ENCODE peak calls at places on chromosomes 1 and 21, in five cellular contexts. O, U, T, X and J are unnamed samples.

GRCh38 chr1:107648071-107648470 is 316.9 kb downstream of the VAV3 start:
- DNase-seq in O (no peak), U (no peak), T (no peak), X (no peak), J (no peak)

GRCh38 chr1:203702130-203702577 is 62.8 kb upstream of the LAX1 start:
- DNase-seq in O (peak), U (peak), T (peak), X (peak), J (no peak)

GRCh38 chr1:245465666-245466065 is 310.9 kb downstream of the KIF26B start:
- DNase-seq in O (no peak), U (no peak), T (no peak), X (no peak), J (no peak)

GRCh38 chr21:28018741-28019669 is 973.7 kb downstream of the LTN1 start:
- DNase-seq in O (no peak), U (no peak), T (peak), X (no peak), J (no peak)

GRCh38 chr1:51697160-51697559 is 80.3 kb downstream of the OSBPL9 start:
- DNase-seq in O (no peak), U (no peak), T (no peak), X (no peak), J (no peak)

GRCh38 chr1:29227511-29227910 is 3.2 kb downstream of the MECR start:
- DNase-seq in O (no peak), U (no peak), T (no peak), X (no peak), J (no peak)

GRCh38 chr1:247013391-247013790 is 5.5 kb upstream of the ZNF695 start:
- DNase-seq in O (no peak), U (no peak), T (no peak), X (no peak), J (no peak)

GRCh38 chr1:227948493-227949260 is 945 bp upstream of the WNT9A start:
- DNase-seq in O (no peak), U (no peak), T (no peak), X (peak), J (peak)

GRCh38 chr1:87706779-87707228 is 378.1 kb downstream of the LMO4 start:
- DNase-seq in O (no peak), U (no peak), T (no peak), X (no peak), J (no peak)

GRCh38 chr21:17711896-17712295 is 99.2 kb upstream of the BTG3 start:
- DNase-seq in O (no peak), U (no peak), T (no peak), X (no peak), J (no peak)

GRCh38 chr1:237562247-237562823 is 328.4 kb downstream of the ZP4 start:
- DNase-seq in O (no peak), U (no peak), T (peak), X (no peak), J (no peak)

GRCh38 chr1:183600136-183600535 is 9.9 kb upstream of the NCF2 start:
- DNase-seq in O (no peak), U (no peak), T (no peak), X (no peak), J (no peak)

GRCh38 chr1:217528271-217528670 is 102.6 kb downstream of the GPATCH2 start:
- DNase-seq in O (no peak), U (no peak), T (no peak), X (no peak), J (no peak)

GRCh38 chr1:112719706-112720105 is 4.6 kb upstream of the PPM1J start:
- DNase-seq in O (no peak), U (no peak), T (no peak), X (no peak), J (peak)

GRCh38 chr1:112721966-112722524 is 6.9 kb upstream of the PPM1J start:
- DNase-seq in O (no peak), U (no peak), T (no peak), X (no peak), J (no peak)

GRCh38 chr1:112716133-112716720 is 1.1 kb upstream of the PPM1J start:
- DNase-seq in O (peak), U (peak), T (peak), X (peak), J (peak)

GRCh38 chr1:112717263-112717662 is 2.1 kb upstream of the PPM1J start:
- DNase-seq in O (no peak), U (no peak), T (no peak), X (no peak), J (no peak)

DNA sequence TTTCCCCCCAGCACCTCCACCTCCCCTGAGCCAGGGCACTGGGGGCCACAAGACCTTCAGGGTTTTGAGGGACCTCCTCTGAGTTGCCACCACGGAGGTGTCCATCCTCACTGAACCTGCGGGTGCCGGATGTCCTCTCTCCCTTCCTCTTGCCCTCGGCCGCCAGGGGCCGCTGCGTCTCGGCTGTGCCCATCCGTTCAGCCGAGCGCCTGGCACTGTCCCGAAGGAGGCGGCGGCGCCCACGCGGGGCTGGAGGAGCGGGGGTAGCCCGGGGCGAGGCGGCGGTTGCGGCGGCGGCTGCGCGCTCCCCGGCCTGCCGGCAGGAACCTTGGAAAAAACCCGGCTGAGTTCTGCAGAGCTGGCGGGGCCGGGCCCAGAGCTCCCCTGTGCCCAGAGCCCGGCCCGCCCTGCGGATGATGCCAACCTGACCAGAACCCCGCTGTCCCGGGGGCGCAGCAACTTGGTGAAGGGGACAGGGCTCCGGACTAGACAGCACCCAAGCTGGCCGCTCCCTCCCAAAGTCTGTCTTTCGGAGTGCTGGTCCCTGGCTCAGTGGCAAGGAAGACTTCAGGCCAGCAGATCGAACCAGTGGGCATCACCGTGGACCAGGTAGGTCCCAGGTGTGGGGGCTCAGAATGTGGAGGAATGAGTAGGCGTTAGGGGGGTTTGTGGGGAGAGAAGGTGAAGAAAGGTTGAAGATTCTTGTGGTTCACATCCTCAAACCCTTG is 3.7 kb upstream of the PPM1J start:
- DNase-seq in O (peak), U (peak), T (peak), X (peak), J (no peak)
- H3K4me3 ChIP-seq in O (no peak), U (no peak), T (no peak), X (peak), J (peak)

GRCh38 chr1:59149435-59149834 is 147.5 kb upstream of the FGGY start:
- DNase-seq in O (no peak), U (no peak), T (no peak), X (no peak), J (no peak)

GRCh38 chr1:59146056-59146455 is 150.8 kb upstream of the FGGY start:
- DNase-seq in O (no peak), U (no peak), T (no peak), X (no peak), J (no peak)

GRCh38 chr1:59143824-59144223 is 153.1 kb upstream of the FGGY start:
- DNase-seq in O (no peak), U (no peak), T (peak), X (no peak), J (no peak)

GRCh38 chr1:59144959-59145358 is 151.9 kb upstream of the FGGY start:
- DNase-seq in O (no peak), U (no peak), T (no peak), X (no peak), J (no peak)

GRCh38 chr1:59146651-59147358 is 150.1 kb upstream of the FGGY start:
- DNase-seq in O (peak), U (peak), T (peak), X (peak), J (peak)
- H3K4me3 ChIP-seq in O (peak), U (peak), T (peak), X (peak), J (peak)

GRCh38 chr21:26570203-26570602 is 2.9 kb downstream of the CYYR1 start:
- DNase-seq in O (peak), U (no peak), T (no peak), X (no peak), J (no peak)
- H3K4me3 ChIP-seq in O (no peak), U (no peak), T (no peak), X (no peak), J (no peak)

GRCh38 chr1:156847591-156848460 is 11.1 kb downstream of the INSRR start:
- DNase-seq in O (no peak), U (no peak), T (no peak), X (no peak), J (no peak)
- H3K4me3 ChIP-seq in O (no peak), U (peak), T (no peak), X (no peak), J (no peak)

DNA sequence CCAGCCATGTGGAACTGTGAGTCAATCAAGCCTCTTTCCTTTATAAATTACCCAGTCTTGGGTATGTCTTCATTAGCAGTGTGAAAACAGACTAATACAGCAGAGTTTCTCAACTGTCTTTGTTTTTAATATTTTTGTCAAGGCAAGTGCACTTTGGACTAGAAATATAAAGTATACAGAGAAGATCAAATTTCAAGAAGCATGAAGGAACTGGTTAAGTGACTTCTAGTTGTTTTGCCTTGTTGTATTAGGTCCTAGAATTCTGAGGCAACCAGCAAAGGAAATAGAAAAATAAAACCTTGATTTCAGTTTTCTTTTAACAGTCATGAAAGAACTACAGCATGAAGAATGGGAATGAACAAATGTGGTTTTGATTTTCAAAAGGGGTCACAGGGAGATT is 131.1 kb upstream of the PTGFR start:
- DNase-seq in O (no peak), U (no peak), T (no peak), X (no peak), J (no peak)
- H3K4me3 ChIP-seq in O (no peak), U (no peak), T (no peak), X (no peak), J (no peak)

GRCh38 chr1:52727956-52728656 is 1.9 kb downstream of the ZYG11B start:
- DNase-seq in O (no peak), U (no peak), T (no peak), X (no peak), J (no peak)
- H3K4me3 ChIP-seq in O (no peak), U (no peak), T (peak), X (no peak), J (peak)

GRCh38 chr1:197130677-197131304 is 15.7 kb downstream of the ASPM start:
- DNase-seq in O (no peak), U (no peak), T (no peak), X (no peak), J (no peak)
- H3K4me3 ChIP-seq in O (no peak), U (no peak), T (no peak), X (no peak), J (no peak)